ENCODE peak calls at places on chromosome 19, in eight cellular contexts. N is kidney, Y is cardiac muscle cell, E is SK-N-SH, X is spleen, Q is right atrium auricular region, H is psoas muscle, V is tibial artery. S is an unnamed sample.

GRCh38 chr19:57068326-57068725 is 51.5 kb upstream of the USP29 start:
- DNase-seq in N (no peak), Y (no peak), E (no peak), X (no peak), Q (no peak), H (no peak), V (no peak), S (no peak)

GRCh38 chr19:18507727-18508440 is 14.0 kb downstream of the ELL start:
- DNase-seq in N (no peak), Y (no peak), E (no peak), X (peak; percentile 63), Q (no peak), H (peak; percentile 75), V (peak; percentile 48), S (no peak)

GRCh38 chr19:43474986-43475705 is 9.7 kb upstream of the LYPD3 start:
- DNase-seq in N (peak; percentile 98), Y (peak; percentile 96), E (peak; percentile 99), X (peak; percentile 96), Q (peak; percentile 95), H (peak; percentile 96), V (peak; percentile 87), S (peak; percentile 93)

GRCh38 chr19:3849092-3849491 is 19.7 kb downstream of the ZFR2 start:
- DNase-seq in N (no peak), Y (peak; percentile 44), E (peak; percentile 57), X (no peak), Q (no peak), H (no peak), V (no peak), S (no peak)

GRCh38 chr19:16144216-16144581 is 714 bp downstream of the HSH2D start:
- DNase-seq in N (no peak), Y (no peak), E (no peak), X (no peak), Q (no peak), H (no peak), V (no peak), S (no peak)

GRCh38 chr19:5035817-5036732 is 67.2 kb downstream of the KDM4B start:
- DNase-seq in N (no peak), Y (no peak), E (no peak), X (no peak), Q (no peak), H (no peak), V (no peak), S (no peak)

GRCh38 chr19:17830567-17831418 is 9.5 kb upstream of the INSL3 start:
- DNase-seq in N (peak; percentile 94), Y (peak; percentile 86), E (peak; percentile 99), X (no peak), Q (no peak), H (peak; percentile 71), V (no peak), S (peak; percentile 83)

GRCh38 chr19:29467824-29468401 is 57.9 kb upstream of the VSTM2B start:
- DNase-seq in N (no peak), Y (peak; percentile 31), E (peak; percentile 37), X (no peak), Q (no peak), H (no peak), V (no peak), S (no peak)

GRCh38 chr19:2529473-2529918 is 53.6 kb downstream of the GADD45B start:
- DNase-seq in N (peak; percentile 19), Y (no peak), E (no peak), X (peak; percentile 10), Q (no peak), H (peak; percentile 80), V (no peak), S (peak; percentile 79)

GRCh38 chr19:46691948-46692347 is 25.0 kb downstream of the PRKD2 start:
- DNase-seq in N (no peak), Y (no peak), E (no peak), X (no peak), Q (no peak), H (no peak), V (no peak), S (no peak)

GRCh38 chr19:32498641-32499200 is 82.3 kb upstream of the PDCD5 start:
- DNase-seq in N (no peak), Y (no peak), E (no peak), X (no peak), Q (no peak), H (no peak), V (no peak), S (no peak)

GRCh38 chr19:11332822-11333221 is 6.6 kb downstream of the RAB3D start:
- DNase-seq in N (no peak), Y (no peak), E (no peak), X (no peak), Q (no peak), H (no peak), V (no peak), S (no peak)

GRCh38 chr19:42497492-42498226 is 30.6 kb downstream of the CEACAM1 start:
- DNase-seq in N (no peak), Y (peak; percentile 10), E (no peak), X (no peak), Q (no peak), H (no peak), V (no peak), S (peak; percentile 26)

GRCh38 chr19:19774354-19775033 is 41.6 kb upstream of the ZNF14 start:
- DNase-seq in N (no peak), Y (no peak), E (no peak), X (no peak), Q (no peak), H (no peak), V (no peak), S (no peak)

GRCh38 chr19:33273881-33274662 is 28.3 kb downstream of the CEBPA start:
- DNase-seq in N (peak; percentile 66), Y (no peak), E (no peak), X (peak; percentile 65), Q (no peak), H (no peak), V (peak; percentile 55), S (no peak)

GRCh38 chr19:46009530-46010510 is 13.0 kb downstream of the PGLYRP1 start:
- DNase-seq in N (peak; percentile 80), Y (peak; percentile 71), E (peak; percentile 80), X (peak; percentile 90), Q (peak; percentile 71), H (peak; percentile 78), V (peak; percentile 54), S (no peak)

GRCh38 chr19:4916292-4917082 is 7.2 kb downstream of the UHRF1 start:
- DNase-seq in N (no peak), Y (no peak), E (no peak), X (peak; percentile 88), Q (no peak), H (no peak), V (no peak), S (peak; percentile 85)

GRCh38 chr19:39319892-39320168 is 833 bp downstream of the LRFN1 start:
- DNase-seq in N (no peak), Y (no peak), E (peak; percentile 76), X (no peak), Q (no peak), H (no peak), V (no peak), S (no peak)

GRCh38 chr19:39324242-39324842 is 3.7 kb upstream of the LRFN1 start:
- DNase-seq in N (no peak), Y (no peak), E (no peak), X (no peak), Q (no peak), H (no peak), V (no peak), S (no peak)

GRCh38 chr19:39319098-39319891 is 1.4 kb downstream of the LRFN1 start:
- DNase-seq in N (no peak), Y (no peak), E (no peak), X (no peak), Q (no peak), H (no peak), V (no peak), S (no peak)

GRCh38 chr19:39320948-39321831 is 527 bp upstream of the LRFN1 start:
- DNase-seq in N (no peak), Y (no peak), E (peak; percentile 95), X (no peak), Q (no peak), H (no peak), V (no peak), S (no peak)

GRCh38 chr19:39321832-39322176 is 1.1 kb upstream of the LRFN1 start:
- DNase-seq in N (peak; percentile 9), Y (no peak), E (no peak), X (no peak), Q (no peak), H (no peak), V (no peak), S (no peak)
- H3K4me1 ChIP-seq in N (peaks cover 5% of the 10 kb centered on the region), Y (peaks cover 5% of the 10 kb centered on the region), E (peaks cover 10% of the 10 kb centered on the region), X (peaks cover 6% of the 10 kb centered on the region), Q (peaks cover 9% of the 10 kb centered on the region), H (no peaks in the 10 kb centered on the region), V (peaks cover 3% of the 10 kb centered on the region), S (peaks cover 8% of the 10 kb centered on the region)

GRCh38 chr19:38690146-38690545 is 42.7 kb downstream of the ACTN4 start:
- DNase-seq in N (no peak), Y (no peak), E (no peak), X (no peak), Q (no peak), H (no peak), V (no peak), S (no peak)

GRCh38 chr19:38690832-38691231 is 43.4 kb downstream of the ACTN4 start:
- DNase-seq in N (no peak), Y (no peak), E (no peak), X (no peak), Q (no peak), H (no peak), V (no peak), S (no peak)

GRCh38 chr19:38693380-38694223 is 46.2 kb downstream of the ACTN4 start:
- DNase-seq in N (no peak), Y (no peak), E (no peak), X (peak; percentile 88), Q (no peak), H (no peak), V (no peak), S (peak; percentile 50)

GRCh38 chr19:38691938-38692457 is 44.5 kb downstream of the ACTN4 start:
- DNase-seq in N (peak; percentile 95), Y (no peak), E (peak; percentile 89), X (no peak), Q (peak; percentile 85), H (peak; percentile 85), V (peak; percentile 81), S (no peak)

GRCh38 chr19:38692458-38693379 is 45.3 kb downstream of the ACTN4 start:
- DNase-seq in N (no peak), Y (no peak), E (peak; percentile 60), X (no peak), Q (no peak), H (no peak), V (no peak), S (no peak)
- H3K4me3 ChIP-seq in N (no peak overlapping the region), Y (no peak overlapping the region), E (no peak overlapping the region), X (no peak overlapping the region), Q (no peak overlapping the region), H (peak overlapping the region; percentile 8), V (no peak overlapping the region), S (no peak overlapping the region)

GRCh38 chr19:13429563-13429962 is 76.7 kb downstream of the CACNA1A start:
- DNase-seq in N (no peak), Y (no peak), E (no peak), X (no peak), Q (no peak), H (no peak), V (no peak), S (no peak)
- TF ChIP-seq CTCF in N (no peak), Y (no peak), E (no peak), X (no peak), Q (no peak), H (no peak), V (no peak), S (no peak)

DNA sequence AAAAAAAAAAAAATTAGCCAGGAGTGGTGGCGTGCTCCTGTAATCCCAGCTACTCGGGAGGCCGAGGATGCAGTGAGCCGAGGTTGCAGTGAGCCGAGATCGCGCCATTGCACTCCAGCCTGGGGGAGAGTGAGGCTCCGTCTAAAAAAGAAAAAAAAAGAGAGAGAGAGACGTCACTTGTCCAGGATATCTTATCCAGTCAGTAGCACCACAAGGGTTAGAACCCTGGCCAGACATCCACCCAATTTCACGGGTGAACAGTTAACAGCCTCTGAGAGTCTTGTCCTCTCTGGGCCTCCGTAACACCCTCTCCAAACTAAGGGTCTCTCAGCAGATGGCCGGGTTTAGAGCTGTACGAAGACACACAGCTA is 917 bp upstream of the CLPTM1 start:
- DNase-seq in N (no peak), Y (no peak), E (no peak), X (no peak), Q (no peak), H (no peak), V (no peak), S (no peak)
- H3K4me1 ChIP-seq in N (peaks cover 32% of the 10 kb centered on the region), Y (peaks cover 9% of the 10 kb centered on the region), E (peaks cover 25% of the 10 kb centered on the region), X (peaks cover 64% of the 10 kb centered on the region), Q (peaks cover 49% of the 10 kb centered on the region), H (peaks cover 41% of the 10 kb centered on the region), V (peaks cover 37% of the 10 kb centered on the region), S (peaks cover 27% of the 10 kb centered on the region)